ENCODE peak calls at places on chromosomes 7 and 10, in four cellular contexts. G, M, N and X are unnamed samples.
A peak's percentile ranks its signal among the peaks of the same experiment; 100 is the strongest.

GRCh38 chr7:130566168-130566897 is 74.4 kb downstream of the MEST start:
- DNase-seq in G (no peak), M (no peak), N (no peak), X (peak; percentile 88)

GRCh38 chr7:107152011-107152410 is 16.8 kb upstream of the HBP1 start:
- DNase-seq in M (no peak), G (no peak), N (no peak), X (peak; percentile 74)

GRCh38 chr10:97445357-97445721 is 467 bp downstream of the EXOSC1 start:
- DNase-seq in G (no peak), N (no peak), M (no peak), X (no peak)

GRCh38 chr7:43302211-43302711 is 189.8 kb downstream of the HECW1 start:
- DNase-seq in G (no peak), M (peak; percentile 29), N (no peak), X (peak; percentile 49)

GRCh38 chr7:128071801-128072200 is 40.6 kb upstream of the LRRC4 start:
- DNase-seq in G (no peak), N (no peak), M (no peak), X (no peak)

GRCh38 chr7:28297821-28298439 is 114.4 kb upstream of the CREB5 start:
- DNase-seq in N (no peak), M (no peak), G (no peak), X (no peak)

GRCh38 chr10:68871105-68871711 is 29.9 kb upstream of the DDX50 start:
- DNase-seq in N (no peak), G (no peak), M (peak; percentile 16), X (peak; percentile 71)

GRCh38 chr10:91879514-91880170 is 29.6 kb downstream of the FGFBP3 start:
- DNase-seq in M (no peak), N (no peak), G (no peak), X (no peak)

GRCh38 chr10:64173826-64174225 is 652.6 kb downstream of the REEP3 start:
- DNase-seq in G (no peak), M (no peak), N (no peak), X (no peak)

GRCh38 chr10:108787932-108788331 is 1135.4 kb downstream of the XPNPEP1 start:
- DNase-seq in G (no peak), M (no peak), N (no peak), X (peak; percentile 63)

GRCh38 chr7:106731207-106731606 is 70.2 kb upstream of the CCDC71L start:
- DNase-seq in M (no peak), G (no peak), N (no peak), X (no peak)

GRCh38 chr7:152054377-152055230 is 29.1 kb downstream of the GALNT11 start:
- DNase-seq in M (peak; percentile 68), N (no peak), G (no peak), X (peak; percentile 80)

GRCh38 chr10:74991435-74991834 is 120.0 kb upstream of the SAMD8 start:
- DNase-seq in N (peak; percentile 45), M (peak; percentile 60), G (peak; percentile 75), X (no peak)

GRCh38 chr10:121741246-121741645 is 143.0 kb upstream of the FGFR2 start:
- DNase-seq in M (no peak), G (no peak), N (no peak), X (peak; percentile 5)

GRCh38 chr7:147251924-147252323 is 1135.3 kb downstream of the CNTNAP2 start:
- DNase-seq in G (no peak), M (no peak), N (no peak), X (no peak)

GRCh38 chr10:251982-252582 is 116.8 kb downstream of the ZMYND11 start:
- DNase-seq in M (no peak), G (no peak), N (no peak), X (no peak)

GRCh38 chr7:127847641-127848040 is 183.6 kb downstream of the LRRC4 start:
- DNase-seq in M (no peak), N (no peak), G (no peak), X (no peak)

GRCh38 chr7:52705768-52706167 is 329.7 kb upstream of the POM121L12 start:
- DNase-seq in G (no peak), N (no peak), M (no peak), X (no peak)

GRCh38 chr10:36367362-36367761 is 725.3 kb upstream of the FZD8 start:
- DNase-seq in N (no peak), M (no peak), G (no peak), X (no peak)

GRCh38 chr10:124448696-124449169 is 1.1 kb downstream of the NKX1-2 start:
- DNase-seq in M (no peak), N (no peak), G (no peak), X (no peak)

GRCh38 chr7:30313793-30314192 is 29.4 kb downstream of the ZNRF2 start:
- DNase-seq in N (no peak), G (no peak), M (no peak), X (no peak)

GRCh38 chr10:99937630-99938029 is 72.1 kb downstream of the DNMBP start:
- DNase-seq in N (no peak), G (no peak), M (no peak), X (no peak)

GRCh38 chr10:62894156-62894555 is 78.0 kb upstream of the EGR2 start:
- DNase-seq in G (no peak), N (no peak), M (no peak), X (no peak)

GRCh38 chr10:22658745-22659410 is 55.5 kb downstream of the PIP4K2A start:
- DNase-seq in M (peak; percentile 3), N (no peak), G (no peak), X (peak; percentile 48)

GRCh38 chr7:50805425-50806130 is 22.9 kb upstream of the GRB10 start:
- DNase-seq in N (no peak), M (no peak), G (no peak), X (no peak)

GRCh38 chr10:125216897-125217296 is 56.5 kb upstream of the CTBP2 start:
- DNase-seq in G (no peak), N (no peak), M (no peak), X (no peak)

GRCh38 chr10:74174533-74174932 is 23.5 kb downstream of the ADK start:
- DNase-seq in G (no peak), N (no peak), M (peak; percentile 25), X (no peak)

GRCh38 chr10:129604333-129605032 is 137.4 kb downstream of the MGMT start:
- DNase-seq in G (no peak), N (no peak), M (no peak), X (no peak)

GRCh38 chr7:150980663-150981062 is 2.5 kb upstream of the KCNH2 start:
- DNase-seq in G (no peak), M (no peak), N (no peak), X (no peak)

GRCh38 chr7:132311747-132312146 is 264.5 kb downstream of the PLXNA4 start:
- DNase-seq in M (no peak), N (no peak), G (no peak), X (no peak)

GRCh38 chr10:25047902-25048301 is 31.5 kb downstream of the THNSL1 start:
- DNase-seq in M (no peak), N (no peak), G (no peak), X (peak; percentile 66)

GRCh38 chr7:75889826-75890225 is 11.0 kb downstream of the RHBDD2 start:
- DNase-seq in N (no peak), M (no peak), G (no peak), X (peak; percentile 27)

GRCh38 chr10:29735628-29736324 is 101.0 kb upstream of the SVIL start:
- DNase-seq in N (peak; percentile 89), M (peak; percentile 61), G (peak; percentile 95), X (peak; percentile 67)

GRCh38 chr7:131197920-131198610 is 129.6 kb upstream of the MKLN1 start:
- DNase-seq in G (no peak), N (no peak), M (no peak), X (peak; percentile 44)

GRCh38 chr7:85021090-85021704 is 165.7 kb downstream of the SEMA3D start:
- DNase-seq in G (peak; percentile 1), M (no peak), N (peak; percentile 12), X (peak; percentile 31)

GRCh38 chr10:86958831-86959736 is 685 bp downstream of the SNCG start:
- DNase-seq in N (peak; percentile 82), G (peak; percentile 63), M (peak; percentile 31), X (peak; percentile 78)

GRCh38 chr7:115293628-115294236 is 371.8 kb downstream of the MDFIC start:
- DNase-seq in M (no peak), N (no peak), G (no peak), X (peak; percentile 53)

GRCh38 chr10:1116696-1117254 is 60.6 kb downstream of the WDR37 start:
- DNase-seq in N (no peak), M (no peak), G (no peak), X (no peak)

DNA sequence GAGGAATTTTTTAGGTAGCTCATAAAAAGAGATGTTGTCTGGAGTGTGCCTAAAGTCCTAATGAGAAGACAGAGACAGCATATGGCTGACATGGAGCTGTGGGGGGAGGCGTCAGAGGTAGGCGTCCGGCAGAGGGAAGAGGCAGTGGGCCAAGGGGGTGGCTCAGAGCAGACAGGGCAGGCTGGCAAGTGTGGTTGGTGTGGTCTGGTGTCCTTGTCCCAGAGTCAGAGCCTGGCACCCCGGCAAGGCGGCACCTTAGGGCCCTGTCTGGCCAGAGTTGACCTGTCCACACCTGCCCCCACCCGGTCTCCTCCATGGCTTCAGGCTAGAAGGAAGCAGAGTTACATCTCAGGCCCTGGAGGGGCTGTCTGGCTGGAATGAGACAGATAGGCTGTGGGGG is 220.3 kb upstream of the ZNF32 start:
- DNase-seq in G (no peak), M (no peak), N (no peak), X (no peak)
- TF ChIP-seq RAD21 in G (no peak), M (no peak), N (no peak), X (no peak)

DNA sequence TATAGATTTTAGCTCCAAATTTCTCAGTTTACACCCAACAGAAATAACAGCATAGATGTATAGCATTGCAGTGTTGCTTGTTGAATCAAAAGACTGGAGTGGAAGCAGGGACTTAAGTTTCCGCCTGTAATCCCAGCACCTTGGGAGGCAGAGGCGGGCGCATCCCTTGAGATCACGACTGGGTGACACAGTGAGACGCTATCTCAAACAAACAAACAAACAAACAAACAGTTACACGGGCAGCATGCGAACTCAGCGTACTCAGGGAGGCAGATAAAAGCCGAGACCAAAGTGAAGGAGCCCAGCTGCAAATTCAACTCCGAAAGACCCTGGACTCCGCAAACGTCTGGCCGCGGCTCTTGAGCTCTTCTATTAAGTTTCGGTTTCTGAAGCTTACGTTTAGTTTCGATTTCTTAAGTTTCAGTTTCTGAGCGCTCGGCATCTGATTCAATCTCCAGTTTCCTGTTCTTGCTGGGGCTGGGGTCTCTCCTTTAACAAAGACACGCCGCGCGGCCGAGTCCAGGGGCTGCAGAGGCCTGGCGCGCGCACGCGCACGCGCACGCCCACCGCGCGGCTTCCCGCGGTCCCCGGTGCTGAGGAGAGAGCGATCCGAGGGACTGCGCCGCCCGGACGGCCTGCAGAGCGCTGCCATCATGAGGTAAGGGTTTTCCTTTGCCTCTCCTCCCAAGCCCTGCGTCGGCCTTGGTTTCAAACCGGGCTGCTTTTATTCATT is at the start of gene IFIT5:
- DNase-seq in G (peak; percentile 74), N (peak; percentile 23), M (peak; percentile 30), X (peak; percentile 67)
- TF ChIP-seq MAZ in G (no peak), N (no peak), M (no peak), X (no peak)

DNA sequence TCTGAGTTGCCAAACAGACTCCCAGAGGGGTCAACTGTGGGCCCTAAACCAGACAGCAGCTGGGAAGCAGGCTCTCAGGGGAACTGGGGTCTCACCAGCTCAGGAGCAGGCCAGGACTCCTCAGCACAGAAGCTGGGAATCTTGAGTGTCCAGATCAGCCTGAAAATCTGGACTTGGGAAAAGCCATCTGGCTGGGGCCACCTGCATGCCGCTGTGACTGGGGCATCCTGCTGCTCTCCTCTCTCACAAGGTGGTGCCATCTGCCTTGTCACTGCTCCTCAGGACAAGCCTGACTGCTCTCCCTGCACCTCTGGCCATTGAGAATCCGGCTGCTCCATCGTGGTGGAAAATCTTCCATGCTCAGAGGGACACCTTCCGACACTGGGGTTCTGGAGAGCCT is 141.3 kb downstream of the PLPP4 start:
- DNase-seq in M (no peak), G (no peak), N (no peak), X (no peak)
- TF ChIP-seq RAD21 in M (no peak), G (no peak), N (no peak), X (no peak)

GRCh38 chr7:139567647-139568345 is 44.3 kb downstream of the CLEC2L start:
- DNase-seq in G (no peak), N (no peak), M (no peak), X (no peak)
- TF ChIP-seq MAZ in G (no peak), N (no peak), M (no peak), X (no peak)

GRCh38 chr10:131213651-131214505 is 97.6 kb downstream of the TCERG1L start:
- DNase-seq in N (no peak), M (no peak), G (no peak), X (no peak)
- TF ChIP-seq RAD21 in N (no peak), M (no peak), G (no peak), X (no peak)